ENCODE peak calls at places on chromosome 12, in four cellular contexts. Q is stimulated activated CD4-positive, alpha-beta T cell treated with anti-CD3 and anti-CD28 coated beads, Interleukin-1b, Interleukin-23, amount 100 ng/mL, for 24 hours; N is stimulated activated CD8-positive, alpha-beta memory T cell treated with anti-CD3 and anti-CD28 coated beads, Interleukin-4, amount 100 ng/mL, for 1 hour; C is CD8-positive, alpha-beta memory T cell. L is an unnamed sample.

GRCh38 chr12:109281452-109281851 is 27.6 kb downstream of the FOXN4 start:
- DNase-seq in Q (no peak), N (no peak), C (no peak), L (no peak)

GRCh38 chr12:6157482-6157881 is 33.0 kb upstream of the VWF start:
- DNase-seq in Q (no peak), N (no peak), C (no peak), L (no peak)

GRCh38 chr12:4809013-4809448 is 88.8 kb downstream of the GALNT8 start:
- DNase-seq in Q (no peak), N (no peak), C (peak; percentile 15), L (no peak)

GRCh38 chr12:60205500-60205899 is 609.7 kb downstream of the SLC16A7 start:
- DNase-seq in Q (no peak), N (no peak), C (no peak), L (no peak)

GRCh38 chr12:132584472-132584871 is 25.9 kb downstream of the LRCOL1 start:
- DNase-seq in Q (no peak), N (no peak), C (no peak), L (no peak)

GRCh38 chr12:104672501-104673265 is 215.9 kb downstream of the CHST11 start:
- DNase-seq in Q (no peak), N (no peak), C (no peak), L (no peak)

GRCh38 chr12:110853856-110854255 is 7.1 kb downstream of the CCDC63 start:
- DNase-seq in Q (no peak), N (no peak), C (no peak), L (no peak)

GRCh38 chr12:18677189-18677588 is 60.6 kb downstream of the PLCZ1 start:
- DNase-seq in Q (no peak), N (no peak), C (no peak), L (no peak)

GRCh38 chr12:124466200-124467128 is 100.9 kb downstream of the NCOR2 start:
- DNase-seq in Q (peak; percentile 75), N (peak; percentile 80), C (peak; percentile 91), L (no peak)

L was measured in NCI-H1048.